ENCODE peak calls at places on chromosomes 13 and 19, in six cellular contexts. One of them, this sample, is unnamed.

GRCh38 chr19:16445238-16446107 is 26.3 kb downstream of the EPS15L1 start:
- DNase-seq in AG04449: no peak
- DNase-seq in tibial nerve: no peak
- DNase-seq in ovary: no peak
- DNase-seq in Calu3: no peak
- DNase-seq in dorsolateral prefrontal cortex: no peak
- DNase-seq in this sample: peak; percentile 58

GRCh38 chr13:110769097-110769496 is 55.6 kb downstream of the ING1 start:
- DNase-seq in AG04449: no peak
- DNase-seq in tibial nerve: no peak
- DNase-seq in ovary: no peak
- DNase-seq in Calu3: no peak
- DNase-seq in dorsolateral prefrontal cortex: no peak
- DNase-seq in this sample: no peak

GRCh38 chr13:19158526-19158925 is 23.1 kb downstream of the TUBA3C start:
- DNase-seq in AG04449: no peak
- DNase-seq in tibial nerve: no peak
- DNase-seq in ovary: no peak
- DNase-seq in Calu3: no peak
- DNase-seq in dorsolateral prefrontal cortex: peak; percentile 32
- DNase-seq in this sample: no peak

GRCh38 chr13:40064723-40065122 is 409.3 kb downstream of the COG6 start:
- DNase-seq in AG04449: peak; percentile 23
- DNase-seq in tibial nerve: no peak
- DNase-seq in ovary: peak; percentile 58
- DNase-seq in Calu3: peak; percentile 9
- DNase-seq in dorsolateral prefrontal cortex: no peak
- DNase-seq in this sample: no peak

GRCh38 chr13:65605386-65605785 is 1624.8 kb downstream of the PCDH9 start:
- DNase-seq in AG04449: no peak
- DNase-seq in tibial nerve: no peak
- DNase-seq in ovary: no peak
- DNase-seq in Calu3: no peak
- DNase-seq in dorsolateral prefrontal cortex: no peak
- DNase-seq in this sample: no peak

GRCh38 chr19:14354445-14354844 is 26.8 kb upstream of the ADGRE5 start:
- DNase-seq in AG04449: no peak
- DNase-seq in tibial nerve: no peak
- DNase-seq in ovary: no peak
- DNase-seq in Calu3: no peak
- DNase-seq in dorsolateral prefrontal cortex: no peak
- DNase-seq in this sample: peak; percentile 29

GRCh38 chr13:111389621-111390521 is 69.4 kb downstream of the TEX29 start:
- DNase-seq in AG04449: no peak
- DNase-seq in tibial nerve: no peak
- DNase-seq in ovary: no peak
- DNase-seq in Calu3: no peak
- DNase-seq in dorsolateral prefrontal cortex: peak; percentile 31
- DNase-seq in this sample: no peak

GRCh38 chr13:103371271-103371670 is 305.1 kb upstream of the SLC10A2 start:
- DNase-seq in AG04449: no peak
- DNase-seq in tibial nerve: no peak
- DNase-seq in ovary: no peak
- DNase-seq in Calu3: no peak
- DNase-seq in dorsolateral prefrontal cortex: no peak
- DNase-seq in this sample: no peak

GRCh38 chr13:51738226-51738905 is 65.6 kb downstream of the DHRS12 start:
- DNase-seq in AG04449: no peak
- DNase-seq in tibial nerve: no peak
- DNase-seq in ovary: no peak
- DNase-seq in Calu3: no peak
- DNase-seq in dorsolateral prefrontal cortex: no peak
- DNase-seq in this sample: no peak

GRCh38 chr13:62747629-62748028 is 1332.0 kb upstream of the PCDH20 start:
- DNase-seq in AG04449: no peak
- DNase-seq in tibial nerve: no peak
- DNase-seq in ovary: no peak
- DNase-seq in Calu3: no peak
- DNase-seq in dorsolateral prefrontal cortex: no peak
- DNase-seq in this sample: no peak

GRCh38 chr19:9939301-9939913 is 3.1 kb upstream of the OLFM2 start:
- DNase-seq in AG04449: no peak
- DNase-seq in tibial nerve: no peak
- DNase-seq in ovary: no peak
- DNase-seq in Calu3: no peak
- DNase-seq in dorsolateral prefrontal cortex: no peak
- DNase-seq in this sample: no peak

GRCh38 chr13:108227651-108228272 is 9.6 kb downstream of the ABHD13 start:
- DNase-seq in AG04449: no peak
- DNase-seq in tibial nerve: peak; percentile 72
- DNase-seq in ovary: no peak
- DNase-seq in Calu3: peak; percentile 4
- DNase-seq in dorsolateral prefrontal cortex: no peak
- DNase-seq in this sample: peak; percentile 38

GRCh38 chr13:46609726-46610125 is 56.8 kb downstream of the LRCH1 start:
- DNase-seq in AG04449: no peak
- DNase-seq in tibial nerve: no peak
- DNase-seq in ovary: no peak
- DNase-seq in Calu3: no peak
- DNase-seq in dorsolateral prefrontal cortex: no peak
- DNase-seq in this sample: no peak

GRCh38 chr19:56765107-56765506 is 75.4 kb downstream of the PEG3 start:
- DNase-seq in AG04449: no peak
- DNase-seq in tibial nerve: no peak
- DNase-seq in ovary: peak; percentile 76
- DNase-seq in Calu3: no peak
- DNase-seq in dorsolateral prefrontal cortex: peak; percentile 90
- DNase-seq in this sample: no peak

DNA sequence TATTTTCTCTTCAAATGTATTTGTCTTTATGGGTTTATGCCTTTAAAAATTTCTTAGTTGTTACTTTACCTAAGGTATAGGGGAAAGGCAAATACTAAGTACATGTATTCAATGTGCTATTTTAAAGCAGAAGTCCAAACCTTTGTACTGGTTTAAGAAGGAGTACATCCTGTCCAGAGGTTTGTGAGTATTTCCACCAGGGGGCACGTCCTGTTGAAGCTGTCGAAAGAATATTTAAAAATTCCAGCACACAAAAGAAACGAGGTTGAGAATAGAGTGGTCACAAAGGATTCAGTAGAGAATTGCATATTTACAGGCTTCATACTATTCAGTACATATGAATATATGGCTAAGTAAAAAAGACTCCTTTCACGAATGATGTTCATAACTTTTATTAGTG is 59.8 kb downstream of the URI1 start:
- DNase-seq in AG04449: no peak
- DNase-seq in tibial nerve: no peak
- DNase-seq in ovary: no peak
- DNase-seq in Calu3: no peak
- DNase-seq in dorsolateral prefrontal cortex: no peak
- DNase-seq in this sample: no peak
- TF ChIP-seq CTCF in AG04449: no peak
- TF ChIP-seq CTCF in tibial nerve: no peak
- TF ChIP-seq CTCF in ovary: no peak
- TF ChIP-seq CTCF in Calu3: no peak
- TF ChIP-seq CTCF in dorsolateral prefrontal cortex: no peak
- TF ChIP-seq CTCF in this sample: no peak

DNA sequence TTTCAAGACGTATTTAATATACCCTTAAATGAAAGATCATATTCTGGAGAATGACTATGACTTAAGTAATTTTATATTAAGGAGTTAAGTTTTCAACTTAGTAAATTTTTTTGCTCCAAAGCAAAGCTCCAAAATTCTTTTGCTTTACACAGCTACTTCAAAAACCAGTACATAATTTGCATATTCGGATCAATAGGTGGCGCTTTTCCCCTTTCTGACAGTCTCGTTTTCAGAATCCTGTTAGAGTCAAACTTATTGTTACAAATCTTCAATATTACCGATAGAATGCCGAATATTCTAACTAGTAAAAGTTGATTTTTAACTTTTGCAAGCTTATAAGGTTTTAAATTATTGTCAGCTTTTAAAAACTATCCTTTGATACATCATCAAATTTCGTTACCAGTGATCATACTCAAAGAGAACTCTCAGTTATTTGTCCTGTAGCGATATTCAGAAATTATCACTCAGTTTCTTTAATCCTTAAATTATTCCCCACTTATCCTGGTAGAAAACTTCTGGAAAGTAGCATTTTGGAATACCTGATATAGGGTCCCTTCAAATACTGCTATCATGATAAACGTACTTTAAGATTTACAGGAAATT is 852.7 kb upstream of the KLHL1 start:
- DNase-seq in AG04449: no peak
- DNase-seq in tibial nerve: peak; percentile 22
- DNase-seq in ovary: no peak
- DNase-seq in Calu3: no peak
- DNase-seq in dorsolateral prefrontal cortex: no peak
- DNase-seq in this sample: peak; percentile 5
- TF ChIP-seq CTCF in AG04449: no peak
- TF ChIP-seq CTCF in tibial nerve: peak; percentile 36
- TF ChIP-seq CTCF in ovary: no peak
- TF ChIP-seq CTCF in Calu3: no peak
- TF ChIP-seq CTCF in dorsolateral prefrontal cortex: peak; percentile 76
- TF ChIP-seq CTCF in this sample: peak; percentile 7

DNA sequence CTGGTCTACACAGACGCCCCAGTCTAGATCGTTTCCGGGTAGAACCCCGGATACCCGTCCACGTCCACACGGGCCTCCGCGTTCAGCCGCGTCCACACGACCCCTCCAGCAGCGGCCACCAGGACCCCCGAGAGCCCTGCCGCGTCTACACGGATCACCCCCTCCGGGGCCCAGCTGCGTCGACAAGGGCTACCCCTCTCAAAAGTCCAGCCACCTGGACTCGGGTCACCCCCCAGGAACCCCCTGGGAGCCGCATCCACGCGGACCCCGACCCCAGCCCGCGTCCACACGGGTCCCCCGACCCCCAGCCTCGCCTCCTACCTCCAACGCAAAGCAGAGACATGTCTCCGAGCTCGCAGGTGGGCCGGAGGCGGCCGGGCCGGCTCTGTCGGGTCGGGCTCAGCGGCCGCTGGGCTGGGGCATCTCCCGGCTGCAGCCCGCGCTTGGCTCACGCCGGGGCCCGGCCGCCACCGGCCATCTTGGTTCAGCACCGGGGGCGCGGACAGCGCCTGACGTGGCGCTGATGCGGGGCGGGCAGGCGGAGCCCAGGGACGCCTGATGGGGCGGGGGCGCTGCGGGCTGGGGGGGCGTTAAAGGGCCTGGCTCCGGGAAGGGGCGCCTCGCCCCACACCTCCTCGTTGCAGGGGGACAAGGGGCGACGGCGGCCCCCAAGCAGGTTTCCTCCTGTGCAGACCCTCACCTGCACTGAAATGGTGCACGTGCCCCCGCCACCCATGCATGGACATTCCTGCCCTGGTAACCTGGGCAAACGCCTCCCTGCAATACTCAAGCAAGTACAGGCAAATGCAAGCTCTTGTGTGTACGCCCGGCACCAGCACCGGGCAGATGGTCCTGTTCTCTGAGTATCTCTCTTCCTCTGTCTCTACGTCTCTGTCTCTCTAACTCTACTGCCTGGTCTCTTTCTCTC is at the start of gene UNC13A:
- DNase-seq in AG04449: no peak
- DNase-seq in tibial nerve: no peak
- DNase-seq in ovary: peak; percentile 39
- DNase-seq in Calu3: peak; percentile 67
- DNase-seq in dorsolateral prefrontal cortex: peak; percentile 79
- DNase-seq in this sample: peak; percentile 81
- TF ChIP-seq CTCF in AG04449: no peak
- TF ChIP-seq CTCF in tibial nerve: no peak
- TF ChIP-seq CTCF in ovary: no peak
- TF ChIP-seq CTCF in Calu3: no peak
- TF ChIP-seq CTCF in dorsolateral prefrontal cortex: no peak
- TF ChIP-seq CTCF in this sample: no peak

GRCh38 chr19:796692-797527 is at the start of gene PTBP1:
- DNase-seq in AG04449: peak; percentile 100
- DNase-seq in tibial nerve: peak; percentile 99
- DNase-seq in ovary: peak; percentile 100
- DNase-seq in Calu3: peak; percentile 96
- DNase-seq in dorsolateral prefrontal cortex: peak; percentile 100
- DNase-seq in this sample: peak; percentile 99
- TF ChIP-seq CTCF in AG04449: no peak
- TF ChIP-seq CTCF in tibial nerve: no peak
- TF ChIP-seq CTCF in ovary: no peak
- TF ChIP-seq CTCF in Calu3: no peak
- TF ChIP-seq CTCF in dorsolateral prefrontal cortex: peak; percentile 16
- TF ChIP-seq CTCF in this sample: no peak

DNA sequence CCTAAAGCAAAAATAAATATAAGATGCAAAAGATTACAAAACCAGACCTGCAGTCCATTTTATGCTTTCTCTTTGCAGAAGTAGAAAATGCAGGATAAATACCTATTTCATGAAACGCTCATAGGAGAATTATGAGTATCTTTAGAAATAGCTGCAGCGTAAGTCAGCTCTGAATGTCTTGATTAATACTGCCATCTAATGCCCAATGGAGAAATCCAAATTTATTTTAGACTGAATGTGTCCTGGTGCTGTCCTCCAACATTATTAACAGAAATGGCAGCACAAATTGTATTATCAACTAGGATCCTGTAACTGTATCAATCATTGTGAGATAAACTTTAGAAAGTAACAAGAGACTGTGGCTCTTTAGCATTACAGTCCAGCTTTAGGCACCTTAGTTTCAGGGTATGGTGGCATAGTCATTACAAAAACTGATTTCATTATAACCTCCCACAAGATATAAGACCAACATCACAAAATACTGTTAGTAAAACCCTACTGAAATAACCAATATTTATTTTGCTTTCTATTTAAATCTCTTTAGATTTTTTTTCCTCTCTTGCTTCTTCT is 162.1 kb upstream of the MIR17HG start:
- DNase-seq in AG04449: no peak
- DNase-seq in tibial nerve: no peak
- DNase-seq in ovary: no peak
- DNase-seq in Calu3: no peak
- DNase-seq in dorsolateral prefrontal cortex: no peak
- DNase-seq in this sample: no peak
- TF ChIP-seq CTCF in AG04449: no peak
- TF ChIP-seq CTCF in tibial nerve: no peak
- TF ChIP-seq CTCF in ovary: no peak
- TF ChIP-seq CTCF in Calu3: no peak
- TF ChIP-seq CTCF in dorsolateral prefrontal cortex: peak; percentile 43
- TF ChIP-seq CTCF in this sample: no peak

GRCh38 chr19:46402725-46403124 is 10.6 kb downstream of the CCDC8 start:
- DNase-seq in AG04449: no peak
- DNase-seq in tibial nerve: no peak
- DNase-seq in ovary: no peak
- DNase-seq in Calu3: no peak
- DNase-seq in dorsolateral prefrontal cortex: no peak
- DNase-seq in this sample: no peak

GRCh38 chr19:46404884-46405658 is 8.3 kb downstream of the CCDC8 start:
- DNase-seq in AG04449: no peak
- DNase-seq in tibial nerve: no peak
- DNase-seq in ovary: peak; percentile 70
- DNase-seq in Calu3: no peak
- DNase-seq in dorsolateral prefrontal cortex: no peak
- DNase-seq in this sample: no peak

GRCh38 chr19:46408611-46409039 is 4.7 kb downstream of the CCDC8 start:
- DNase-seq in AG04449: no peak
- DNase-seq in tibial nerve: peak; percentile 25
- DNase-seq in ovary: peak; percentile 89
- DNase-seq in Calu3: no peak
- DNase-seq in dorsolateral prefrontal cortex: peak; percentile 43
- DNase-seq in this sample: no peak

GRCh38 chr19:46407891-46408426 is 5.4 kb downstream of the CCDC8 start:
- DNase-seq in AG04449: no peak
- DNase-seq in tibial nerve: no peak
- DNase-seq in ovary: no peak
- DNase-seq in Calu3: no peak
- DNase-seq in dorsolateral prefrontal cortex: no peak
- DNase-seq in this sample: no peak

GRCh38 chr19:46404039-46404883 is 9.1 kb downstream of the CCDC8 start:
- DNase-seq in AG04449: no peak
- DNase-seq in tibial nerve: peak; percentile 47
- DNase-seq in ovary: peak; percentile 64
- DNase-seq in Calu3: peak; percentile 64
- DNase-seq in dorsolateral prefrontal cortex: no peak
- DNase-seq in this sample: no peak
- TF ChIP-seq CTCF in AG04449: peak; percentile 54
- TF ChIP-seq CTCF in tibial nerve: no peak
- TF ChIP-seq CTCF in ovary: no peak
- TF ChIP-seq CTCF in Calu3: peak; percentile 46
- TF ChIP-seq CTCF in dorsolateral prefrontal cortex: no peak
- TF ChIP-seq CTCF in this sample: no peak